ENCODE peak calls at places on chromosomes 11 and 22, in seven cellular contexts. D is GM10248; T is head of caudate nucleus; N is NAMALWA; H is skeletal muscle cell; S is activated CD4-positive, alpha-beta T cell treated with anti-CD3 and anti-CD28 coated beads for 48 hours; Q is naive thymus-derived CD8-positive, alpha-beta T cell. B is an unnamed sample.

GRCh38 chr22:26756675-26757293 is 99.4 kb downstream of the MIAT start:
- DNase-seq in D (peak), T (peak), N (no peak), H (peak), S (peak), Q (peak), B (peak)

GRCh38 chr22:21866821-21867527 is 471 bp downstream of the MAPK1 start:
- DNase-seq in D (no peak), T (peak), N (peak), H (no peak), S (peak), Q (peak), B (peak)

GRCh38 chr11:15845261-15845660 is 511.1 kb downstream of the SOX6 start:
- DNase-seq in D (no peak), T (peak), N (no peak), H (no peak), S (no peak), Q (no peak), B (no peak)

GRCh38 chr11:13939952-13940610 is 22.4 kb upstream of the SPON1 start:
- DNase-seq in D (no peak), T (no peak), N (no peak), H (no peak), S (no peak), Q (no peak), B (no peak)

GRCh38 chr22:47090591-47091240 is 328.3 kb downstream of the TBC1D22A start:
- DNase-seq in D (no peak), T (no peak), N (no peak), H (no peak), S (peak), Q (peak), B (no peak)

GRCh38 chr11:86488553-86488952 is 113.9 kb downstream of the CCDC81 start:
- DNase-seq in D (no peak), T (no peak), N (no peak), H (no peak), S (no peak), Q (no peak), B (no peak)

GRCh38 chr22:25628494-25628893 is 64.0 kb downstream of the GRK3 start:
- DNase-seq in D (no peak), T (no peak), N (no peak), H (no peak), S (no peak), Q (no peak), B (no peak)

GRCh38 chr11:83951521-83951920 is 665.4 kb upstream of the CCDC90B start:
- DNase-seq in D (no peak), T (no peak), N (no peak), H (no peak), S (no peak), Q (no peak), B (no peak)

GRCh38 chr11:134532921-134533421 is 120.9 kb upstream of the B3GAT1 start:
- DNase-seq in D (no peak), T (peak), N (no peak), H (no peak), S (no peak), Q (no peak), B (no peak)

GRCh38 chr22:37169412-37169811 is 18.6 kb downstream of the C1QTNF6 start:
- DNase-seq in D (no peak), T (no peak), N (no peak), H (no peak), S (no peak), Q (no peak), B (no peak)

GRCh38 chr11:68649851-68650555 is 34.3 kb upstream of the GAL start:
- DNase-seq in D (no peak), T (no peak), N (no peak), H (no peak), S (no peak), Q (no peak), B (no peak)

GRCh38 chr11:58316142-58316541 is 42.7 kb downstream of the OR5B17 start:
- DNase-seq in D (no peak), T (no peak), N (no peak), H (no peak), S (no peak), Q (no peak), B (no peak)

GRCh38 chr22:19448076-19448607 is 631 bp upstream of the C22orf39 start:
- DNase-seq in D (peak), T (no peak), N (peak), H (peak), S (peak), Q (no peak), B (no peak)

GRCh38 chr11:122861631-122862030 is 20.9 kb upstream of the JHY start:
- DNase-seq in D (no peak), T (no peak), N (no peak), H (no peak), S (no peak), Q (no peak), B (no peak)

B was measured in OCI-M1.